ENCODE peak calls at places on chromosomes 12 and 14, in five cellular contexts. L is mesenchymal stem cell, O is neuronal stem cell, V is H9, F is IMR-90. E is an unnamed sample.

GRCh38 chr12:47188576-47189441 is 109.0 kb upstream of the AMIGO2 start:
- DNase-seq in F (peak; percentile 84), V (no peak), O (no peak), L (peak; percentile 51), E (peak; percentile 12)

GRCh38 chr14:31530136-31530535 is 31.1 kb upstream of the NUBPL start:
- DNase-seq in O (no peak), F (peak; percentile 40), V (no peak), L (peak; percentile 3), E (no peak)

GRCh38 chr12:14239350-14239934 is 126.0 kb upstream of the ATF7IP start:
- DNase-seq in F (no peak), L (peak; percentile 86), O (no peak), V (peak; percentile 78), E (peak; percentile 100)

GRCh38 chr12:132199526-132200319 is 55.5 kb downstream of the NOC4L start:
- DNase-seq in L (no peak), O (no peak), F (no peak), V (no peak), E (no peak)

GRCh38 chr12:130846386-130846785 is 7.3 kb upstream of the STX2 start:
- DNase-seq in O (no peak), F (no peak), V (no peak), L (no peak), E (no peak)

GRCh38 chr12:1041478-1041877 is 50.5 kb downstream of the ERC1 start:
- DNase-seq in L (no peak), V (no peak), F (no peak), O (no peak), E (no peak)

GRCh38 chr12:26128180-26128579 is 3.3 kb upstream of the BHLHE41 start:
- DNase-seq in L (no peak), V (no peak), F (no peak), O (no peak), E (no peak)

GRCh38 chr14:104659764-104660523 is 29.5 kb upstream of the INF2 start:
- DNase-seq in V (no peak), O (no peak), F (peak; percentile 18), L (no peak), E (peak; percentile 21)

GRCh38 chr12:75892779-75893408 is 138.7 kb downstream of the PHLDA1 start:
- DNase-seq in L (peak; percentile 70), F (peak; percentile 85), V (no peak), O (no peak), E (peak; percentile 92)

GRCh38 chr12:39923364-39923763 is 182.5 kb downstream of the SLC2A13 start:
- DNase-seq in O (no peak), V (no peak), F (no peak), L (no peak), E (no peak)

GRCh38 chr12:83389237-83389996 is 702.7 kb downstream of the TMTC2 start:
- DNase-seq in F (no peak), L (no peak), O (peak; percentile 12), V (peak; percentile 81), E (peak; percentile 40)

GRCh38 chr14:77154421-77154820 is 12.8 kb upstream of the ZDHHC22 start:
- DNase-seq in L (no peak), O (no peak), V (no peak), F (no peak), E (no peak)

GRCh38 chr12:104276192-104277131 is 27.1 kb upstream of the EID3 start:
- DNase-seq in V (no peak), O (no peak), F (no peak), L (no peak), E (no peak)

GRCh38 chr12:78490841-78491240 is 373.7 kb upstream of the SYT1 start:
- DNase-seq in F (peak; percentile 1), L (no peak), V (no peak), O (no peak), E (no peak)

GRCh38 chr12:78964521-78964920 is 99.9 kb downstream of the SYT1 start:
- DNase-seq in O (no peak), L (peak; percentile 3), V (no peak), F (no peak), E (no peak)

GRCh38 chr12:25797335-25797863 is 161.1 kb upstream of the RASSF8 start:
- DNase-seq in F (no peak), V (no peak), L (no peak), O (no peak), E (no peak)

GRCh38 chr14:71395151-71395604 is 487.9 kb downstream of the PCNX1 start:
- DNase-seq in F (no peak), V (no peak), L (no peak), O (no peak), E (no peak)

GRCh38 chr12:14379508-14379907 is 14.0 kb downstream of the ATF7IP start:
- DNase-seq in V (no peak), L (no peak), F (no peak), O (no peak), E (no peak)

GRCh38 chr12:57046947-57047890 is 2.7 kb downstream of the MYO1A start:
- DNase-seq in V (no peak), O (no peak), L (no peak), F (no peak), E (peak; percentile 24)

GRCh38 chr12:12901158-12901791 is 9.9 kb downstream of the GPRC5A start:
- DNase-seq in V (no peak), O (no peak), L (peak; percentile 98), F (peak; percentile 94), E (peak; percentile 81)

GRCh38 chr14:72416081-72416849 is 477.6 kb downstream of the DPF3 start:
- DNase-seq in F (no peak), V (no peak), O (no peak), L (no peak), E (no peak)

DNA sequence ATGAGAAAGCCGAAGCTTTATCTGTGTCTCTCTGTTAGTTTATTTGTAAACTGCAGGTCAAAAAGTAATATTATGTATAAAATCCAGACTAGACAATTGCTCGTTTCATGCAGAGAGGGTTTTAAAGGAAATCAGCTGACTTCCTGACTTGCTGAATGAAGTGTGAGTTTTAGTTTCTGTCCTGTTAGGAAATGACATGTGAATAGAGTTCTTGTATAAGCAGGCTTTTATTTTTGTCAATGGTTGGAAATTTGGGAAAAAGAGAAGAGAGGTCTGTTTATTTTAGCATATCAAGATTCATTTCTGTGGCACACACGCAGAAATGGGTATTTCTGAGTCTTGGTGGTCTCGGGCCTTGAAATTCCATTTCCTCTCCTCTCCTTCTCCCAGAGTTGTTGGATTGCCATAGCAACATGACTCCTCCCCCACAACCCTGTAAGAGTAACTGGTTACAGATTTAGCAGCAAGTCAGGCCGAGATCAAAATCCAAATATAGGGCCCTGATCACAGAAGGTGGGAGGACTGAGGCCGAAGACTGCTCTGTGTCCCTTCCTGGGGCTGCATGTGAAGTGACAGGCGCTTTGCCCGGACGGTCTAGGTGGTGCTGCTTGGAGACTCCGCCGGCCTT is 60.9 kb downstream of the SAMD4A start:
- DNase-seq in O (no peak), V (no peak), L (peak; percentile 95), F (peak; percentile 69), E (no peak)
- H3K18ac ChIP-seq in O (peak overlapping the region; percentile 62), V (no peak overlapping the region), L (peak overlapping the region; percentile 88), F (peak overlapping the region; percentile 95), E (no peak overlapping the region)

GRCh38 chr12:71665109-71665476 is 992 bp downstream of the THAP2 start:
- DNase-seq in V (no peak), O (no peak), L (no peak), F (no peak), E (no peak)
- H3K9ac ChIP-seq in V (peak overlapping the region; percentile 100), O (no peak overlapping the region), L (peak overlapping the region; percentile 99), F (peak overlapping the region; percentile 95), E (no peak overlapping the region)

GRCh38 chr12:118536306-118536900 is 160.0 kb downstream of the SUDS3 start:
- DNase-seq in V (no peak), L (no peak), O (no peak), F (no peak), E (peak; percentile 94)
- H3K18ac ChIP-seq in V (no peak overlapping the region), L (no peak overlapping the region), O (no peak overlapping the region), F (no peak overlapping the region), E (no peak overlapping the region)

DNA sequence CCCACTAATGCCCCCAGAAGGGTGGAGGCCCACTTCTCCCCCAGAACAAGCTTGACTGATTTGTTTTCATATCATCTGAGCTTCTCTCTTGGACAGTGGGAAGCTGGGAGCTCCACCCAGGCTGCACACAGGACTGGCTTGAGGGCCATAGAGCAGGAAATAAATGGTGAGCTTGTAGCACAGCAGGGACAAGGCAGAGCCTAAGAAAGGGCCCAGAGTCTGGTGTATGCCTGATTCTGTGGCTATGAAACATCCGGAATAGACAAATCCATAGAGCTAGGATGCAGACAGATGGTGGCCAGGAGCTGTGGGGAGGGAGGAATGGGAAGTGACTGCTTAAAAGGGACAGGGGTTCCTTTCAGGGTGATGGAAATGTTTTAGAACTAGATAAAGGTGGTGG is 79.0 kb downstream of the ARL6IP4 start:
- DNase-seq in F (no peak), L (peak; percentile 32), V (no peak), O (no peak), E (no peak)
- H3K9ac ChIP-seq in F (no peak overlapping the region), L (peak overlapping the region; percentile 1), V (no peak overlapping the region), O (no peak overlapping the region), E (no peak overlapping the region)

DNA sequence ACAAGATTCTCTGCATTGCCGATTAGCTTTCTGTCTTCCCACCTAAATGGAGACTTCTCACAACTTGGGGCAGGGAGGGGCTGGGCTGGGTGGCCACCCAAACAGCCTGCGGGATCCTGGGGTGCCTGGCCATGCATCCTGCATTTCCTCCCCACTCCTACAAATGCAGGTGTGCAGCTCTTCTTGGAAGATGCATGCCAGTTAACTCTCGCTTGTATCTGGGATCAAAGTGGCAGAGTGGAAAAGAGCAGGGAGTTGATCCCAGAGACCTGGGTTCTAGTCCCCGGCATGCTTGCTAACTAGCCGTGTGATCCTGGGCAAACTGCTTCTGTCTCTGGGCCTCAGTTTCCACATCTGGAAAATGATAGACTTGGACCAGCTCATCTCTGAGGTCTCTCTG is 136.6 kb downstream of the TSPAN9 start:
- DNase-seq in F (no peak), L (no peak), V (no peak), O (no peak), E (no peak)
- H3K18ac ChIP-seq in F (no peak overlapping the region), L (no peak overlapping the region), V (no peak overlapping the region), O (no peak overlapping the region), E (no peak overlapping the region)

GRCh38 chr14:60656755-60657608 is 7.7 kb upstream of the SIX1 start:
- DNase-seq in O (peak; percentile 68), L (peak; percentile 76), F (peak; percentile 73), V (peak; percentile 78), E (peak; percentile 55)

GRCh38 chr14:60658909-60659585 is 9.8 kb upstream of the SIX1 start:
- DNase-seq in L (no peak), O (peak; percentile 14), V (no peak), F (peak; percentile 47), E (no peak)

GRCh38 chr14:60657609-60657983 is 8.3 kb upstream of the SIX1 start:
- DNase-seq in O (peak; percentile 21), L (no peak), V (peak; percentile 46), F (no peak), E (no peak)

GRCh38 chr14:60655898-60656754 is 6.8 kb upstream of the SIX1 start:
- DNase-seq in O (peak; percentile 32), F (peak; percentile 25), L (peak; percentile 44), V (peak; percentile 48), E (no peak)

GRCh38 chr14:60658116-60658515 is 8.8 kb upstream of the SIX1 start:
- DNase-seq in O (no peak), V (peak; percentile 37), L (no peak), F (no peak), E (no peak)
- H3K9ac ChIP-seq in O (no peak overlapping the region), V (no peak overlapping the region), L (peak overlapping the region; percentile 91), F (peak overlapping the region; percentile 96), E (no peak overlapping the region)

GRCh38 chr12:17982556-17982955 is 107.4 kb downstream of the RERGL start:
- DNase-seq in F (no peak), V (no peak), L (no peak), O (no peak), E (no peak)
- H3K18ac ChIP-seq in F (no peak overlapping the region), V (no peak overlapping the region), L (no peak overlapping the region), O (no peak overlapping the region), E (no peak overlapping the region)